ENCODE peak calls at places on chromosomes 2 and 18, in seven cellular contexts. T is cardiac fibroblast, N is adrenal gland, V is cardiac muscle cell, A is neural progenitor cell, F is PC-9, C is tibial nerve. S is an unnamed sample.

GRCh38 chr18:46716827-46717226 is 40.0 kb downstream of the ST8SIA5 start:
- DNase-seq in T (no peak), N (no peak), V (no peak), A (no peak), F (no peak), C (no peak), S (no peak)

GRCh38 chr2:113755690-113756063 is 765 bp downstream of the SLC35F5 start:
- DNase-seq in T (peak), N (no peak), V (peak), A (peak), F (no peak), C (peak), S (no peak)

GRCh38 chr2:228599781-228600180 is 418.3 kb upstream of the SPHKAP start:
- DNase-seq in T (no peak), N (no peak), V (no peak), A (no peak), F (no peak), C (no peak), S (no peak)

GRCh38 chr2:242034996-242035814 is 165.7 kb downstream of the RTP5 start:
- DNase-seq in T (no peak), N (peak), V (no peak), A (no peak), F (no peak), C (no peak), S (no peak)

GRCh38 chr18:59725177-59725576 is 28.0 kb upstream of the CCBE1 start:
- DNase-seq in T (peak), N (no peak), V (peak), A (no peak), F (no peak), C (no peak), S (peak)

GRCh38 chr2:24152413-24153197 is 22.2 kb upstream of the FAM228A start:
- DNase-seq in T (no peak), N (no peak), V (no peak), A (no peak), F (no peak), C (no peak), S (no peak)

GRCh38 chr2:44392338-44392943 is 30.7 kb downstream of the CAMKMT start:
- DNase-seq in T (peak), N (peak), V (peak), A (peak), F (peak), C (peak), S (no peak)

GRCh38 chr2:135815269-135815668 is 21.7 kb downstream of the LCT start:
- DNase-seq in T (no peak), N (no peak), V (no peak), A (no peak), F (no peak), C (no peak), S (no peak)

GRCh38 chr2:40554665-40555294 is 102.9 kb upstream of the SLC8A1 start:
- DNase-seq in T (peak), N (peak), V (peak), A (peak), F (peak), C (peak), S (peak)

GRCh38 chr2:170848587-170848986 is 31.9 kb downstream of the GAD1 start:
- DNase-seq in T (peak), N (no peak), V (peak), A (no peak), F (no peak), C (no peak), S (peak)

GRCh38 chr2:84323890-84324289 is 135.2 kb downstream of the SUCLG1 start:
- DNase-seq in T (no peak), N (no peak), V (no peak), A (no peak), F (no peak), C (no peak), S (no peak)

GRCh38 chr18:8889479-8889878 is 184.1 kb downstream of the MTCL1 start:
- DNase-seq in T (peak), N (no peak), V (peak), A (no peak), F (no peak), C (no peak), S (no peak)

GRCh38 chr2:27082773-27083409 is 3.7 kb upstream of the KHK start:
- DNase-seq in T (no peak), N (no peak), V (no peak), A (no peak), F (no peak), C (no peak), S (no peak)

GRCh38 chr2:84830758-84831500 is 50.0 kb downstream of the TRABD2A start:
- DNase-seq in T (no peak), N (no peak), V (no peak), A (peak), F (no peak), C (no peak), S (no peak)

GRCh38 chr2:42474765-42475454 is 18.9 kb downstream of the KCNG3 start:
- DNase-seq in T (no peak), N (no peak), V (no peak), A (no peak), F (no peak), C (no peak), S (no peak)

GRCh38 chr18:33603434-33603833 is 25.4 kb downstream of the ASXL3 start:
- DNase-seq in T (no peak), N (no peak), V (no peak), A (no peak), F (no peak), C (no peak), S (no peak)

GRCh38 chr2:119119076-119119710 is 39.4 kb downstream of the C1QL2 start:
- DNase-seq in T (no peak), N (no peak), V (no peak), A (no peak), F (no peak), C (no peak), S (no peak)

GRCh38 chr18:49907346-49907929 is 94.1 kb upstream of the ACAA2 start:
- DNase-seq in T (peak), N (no peak), V (peak), A (no peak), F (no peak), C (no peak), S (peak)

GRCh38 chr2:148602918-148603561 is 41.5 kb upstream of the EPC2 start:
- DNase-seq in T (no peak), N (no peak), V (peak), A (no peak), F (no peak), C (no peak), S (no peak)

GRCh38 chr2:228688007-228688645 is 506.6 kb upstream of the SPHKAP start:
- DNase-seq in T (peak), N (no peak), V (peak), A (no peak), F (no peak), C (no peak), S (peak)

GRCh38 chr2:32820701-32821100 is 126.1 kb upstream of the LTBP1 start:
- DNase-seq in T (no peak), N (no peak), V (no peak), A (no peak), F (no peak), C (no peak), S (no peak)

GRCh38 chr2:232979871-232980461 is 33.1 kb downstream of the NGEF start:
- DNase-seq in T (peak), N (peak), V (peak), A (no peak), F (peak), C (no peak), S (peak)
- TF ChIP-seq CTCF in T (peak), N (peak), V (no peak), A (no peak), F (peak), C (no peak), S (peak)

GRCh38 chr2:74051504-74051903 is 66.8 kb downstream of the TET3 start:
- DNase-seq in T (no peak), N (no peak), V (no peak), A (no peak), F (no peak), C (no peak), S (no peak)

GRCh38 chr2:74048843-74049519 is 64.3 kb downstream of the TET3 start:
- DNase-seq in T (no peak), N (no peak), V (no peak), A (no peak), F (no peak), C (no peak), S (no peak)

GRCh38 chr2:74053959-74054715 is 69.4 kb downstream of the TET3 start:
- DNase-seq in T (no peak), N (no peak), V (no peak), A (no peak), F (no peak), C (no peak), S (no peak)

GRCh38 chr2:74050153-74050552 is 65.4 kb downstream of the TET3 start:
- DNase-seq in T (no peak), N (no peak), V (no peak), A (no peak), F (no peak), C (no peak), S (no peak)

DNA sequence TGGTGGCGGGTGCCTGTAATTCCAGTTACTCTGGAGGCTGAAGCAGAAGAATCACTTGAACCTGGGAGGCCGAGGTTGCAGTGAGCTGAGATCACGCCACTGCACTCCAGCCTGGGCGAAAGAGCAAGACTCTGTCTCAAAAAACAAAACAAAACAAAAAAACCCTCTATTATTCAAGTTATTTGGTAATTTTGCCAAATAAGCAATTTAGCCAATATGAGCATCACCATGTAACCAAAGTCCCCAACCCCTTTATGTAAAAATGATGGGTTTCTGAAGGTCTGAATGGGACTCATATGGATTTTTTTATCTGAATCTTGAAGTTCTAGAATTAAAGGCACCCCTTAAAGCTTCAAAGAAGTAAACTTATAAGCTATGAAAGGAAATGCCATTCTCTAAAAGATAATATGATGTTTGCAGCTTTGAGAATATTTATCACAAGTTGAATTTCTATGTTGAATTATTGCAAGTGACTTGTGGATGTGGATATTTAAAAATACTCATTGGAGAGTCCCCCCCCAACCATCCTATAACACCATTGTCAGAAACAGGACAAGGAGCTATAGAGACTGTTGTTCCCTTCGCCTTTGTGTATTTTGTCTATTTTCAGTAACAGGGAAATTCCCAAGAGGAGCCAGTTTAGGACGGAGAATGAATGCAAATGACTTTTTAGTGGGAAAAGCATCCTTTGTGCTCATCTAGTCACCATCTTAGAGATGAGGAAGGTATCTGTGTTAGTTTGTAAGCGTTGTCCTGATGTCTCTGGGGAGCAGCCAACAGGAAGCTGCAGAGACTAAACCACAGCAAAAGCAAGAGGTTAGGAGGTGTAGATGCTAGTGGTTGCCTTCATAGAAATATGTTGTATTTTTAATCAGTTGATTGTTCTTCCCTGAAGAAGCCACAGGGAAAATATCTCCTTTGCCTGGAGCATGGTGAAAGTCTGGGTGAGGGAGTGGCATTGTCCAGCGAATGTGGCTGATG is 68.3 kb downstream of the TET3 start:
- DNase-seq in T (peak), N (no peak), V (no peak), A (no peak), F (no peak), C (no peak), S (no peak)
- H3K4me3 ChIP-seq in T (no peak), N (no peak), V (no peak), A (no peak), F (no peak), C (no peak), S (no peak)

GRCh38 chr2:129484999-129485398 is 494.5 kb upstream of the RAB6C start:
- DNase-seq in T (no peak), N (no peak), V (no peak), A (no peak), F (no peak), C (no peak), S (no peak)

GRCh38 chr2:129492528-129492927 is 486.9 kb upstream of the RAB6C start:
- DNase-seq in T (no peak), N (no peak), V (no peak), A (no peak), F (no peak), C (no peak), S (no peak)

GRCh38 chr2:129491251-129491817 is 488.1 kb upstream of the RAB6C start:
- DNase-seq in T (no peak), N (no peak), V (peak), A (no peak), F (no peak), C (no peak), S (no peak)

GRCh38 chr2:129490666-129491065 is 488.8 kb upstream of the RAB6C start:
- DNase-seq in T (no peak), N (no peak), V (peak), A (no peak), F (no peak), C (no peak), S (no peak)
- TF ChIP-seq CTCF in T (no peak), N (no peak), V (no peak), A (no peak), F (no peak), C (no peak), S (no peak)

GRCh38 chr18:14025306-14025940 is 106.8 kb downstream of the ZNF519 start:
- DNase-seq in T (no peak), N (no peak), V (no peak), A (no peak), F (no peak), C (no peak), S (no peak)
- H3K4me3 ChIP-seq in T (no peak), N (no peak), V (no peak), A (no peak), F (no peak), C (no peak), S (no peak)

GRCh38 chr2:34353498-34354113 is 754.5 kb upstream of the FAM98A start:
- DNase-seq in T (no peak), N (no peak), V (no peak), A (no peak), F (no peak), C (no peak), S (no peak)
- TF ChIP-seq CTCF in T (no peak), N (no peak), V (no peak), A (no peak), F (no peak), C (no peak), S (no peak)

GRCh38 chr2:19361325-19361990 is 3.0 kb upstream of the OSR1 start:
- DNase-seq in T (no peak), N (peak), V (peak), A (peak), F (no peak), C (no peak), S (no peak)

GRCh38 chr2:19359456-19359855 is 1.0 kb upstream of the OSR1 start:
- DNase-seq in T (no peak), N (no peak), V (no peak), A (no peak), F (no peak), C (no peak), S (no peak)

GRCh38 chr2:19362094-19362649 is 3.7 kb upstream of the OSR1 start:
- DNase-seq in T (peak), N (no peak), V (no peak), A (no peak), F (peak), C (no peak), S (peak)

GRCh38 chr2:19360266-19360665 is 1.8 kb upstream of the OSR1 start:
- DNase-seq in T (no peak), N (no peak), V (no peak), A (no peak), F (no peak), C (no peak), S (no peak)

GRCh38 chr2:19360881-19361321 is 2.5 kb upstream of the OSR1 start:
- DNase-seq in T (no peak), N (no peak), V (no peak), A (peak), F (no peak), C (no peak), S (no peak)
- H3K4me3 ChIP-seq in T (no peak), N (no peak), V (peak), A (peak), F (no peak), C (no peak), S (no peak)

S was measured in foreskin fibroblast.